ENCODE peak calls at places on chromosome 3, in five cellular contexts. B is astrocyte; S is EH; E is activated naive CD4-positive, alpha-beta T cell treated with anti-CD3 and anti-CD28 coated beads for 36 hours; O is OCI-LY7. X is an unnamed sample.

GRCh38 chr3:31248619-31248992 is 284.1 kb upstream of the STT3B start:
- DNase-seq in B (no peak), O (no peak), E (peak), S (no peak), X (no peak)

GRCh38 chr3:124041553-124041952 is 49.6 kb upstream of the ROPN1 start:
- DNase-seq in S (no peak), O (no peak), E (no peak), B (no peak), X (no peak)

GRCh38 chr3:136979684-136980083 is 21.9 kb downstream of the IL20RB start:
- DNase-seq in E (no peak), O (no peak), S (peak), B (peak), X (no peak)

GRCh38 chr3:99777210-99777549 is 40.5 kb upstream of the CMSS1 start:
- DNase-seq in O (no peak), S (peak), E (no peak), B (no peak), X (no peak)

GRCh38 chr3:79846148-79846933 is 78.5 kb upstream of the ROBO1 start:
- DNase-seq in O (peak), E (peak), S (no peak), B (no peak), X (no peak)

GRCh38 chr3:185153170-185153733 is 392 bp upstream of the C3orf70 start:
- DNase-seq in S (no peak), B (no peak), E (peak), O (no peak), X (peak)

GRCh38 chr3:126888186-126888760 is 94.6 kb upstream of the PLXNA1 start:
- DNase-seq in E (no peak), S (no peak), B (no peak), O (no peak), X (no peak)

GRCh38 chr3:16011376-16011775 is 163.1 kb upstream of the GALNT15 start:
- DNase-seq in S (peak), O (no peak), B (peak), E (no peak), X (no peak)

GRCh38 chr3:57646723-57647122 is 46.2 kb downstream of the DENND6A start:
- DNase-seq in S (peak), B (peak), E (no peak), O (no peak), X (no peak)

GRCh38 chr3:99663981-99664380 is 25.6 kb downstream of the COL8A1 start:
- DNase-seq in S (no peak), E (no peak), O (no peak), B (no peak), X (no peak)

GRCh38 chr3:63964287-63965073 is 52.3 kb upstream of the SCAANT1 start:
- DNase-seq in E (no peak), O (no peak), B (no peak), S (no peak), X (no peak)

GRCh38 chr3:134486577-134487041 is 752 bp downstream of the CEP63 start:
- DNase-seq in S (peak), B (peak), O (peak), E (peak), X (peak)

GRCh38 chr3:40312661-40313226 is 3.2 kb downstream of the EIF1B start:
- DNase-seq in E (no peak), O (no peak), B (peak), S (peak), X (no peak)

GRCh38 chr3:105853801-105854432 is 14.9 kb downstream of the CBLB start:
- DNase-seq in O (peak), B (no peak), E (no peak), S (no peak), X (no peak)

GRCh38 chr3:56974242-56974945 is 86.1 kb upstream of the SPATA12 start:
- DNase-seq in S (no peak), O (no peak), B (peak), E (no peak), X (no peak)

GRCh38 chr3:148723591-148723990 is 25.9 kb downstream of the AGTR1 start:
- DNase-seq in E (no peak), S (peak), B (peak), O (no peak), X (no peak)

GRCh38 chr3:182212479-182213076 is 500.9 kb downstream of the SOX2 start:
- DNase-seq in S (no peak), O (no peak), B (peak), E (no peak), X (no peak)

X was measured in HL-60.